ENCODE peak calls at places on chromosomes 13 and 19, in ten cellular contexts. U is psoas muscle, X is tibial artery, E is BE2C, K is PC-9, I is stomach, Z is endodermal cell, O is hepatocyte, R is pancreas, M is upper lobe of right lung. T is an unnamed sample. For H3K4me1, the result is how much of the 10 kb centered on the place peaks cover.

GRCh38 chr19:35757231-35757748 is 461 bp upstream of the HSPB6 start:
- DNase-seq in X (peak), K (no peak), U (peak), O (peak), E (peak), R (no peak), I (peak), M (peak), Z (no peak), T (peak)

GRCh38 chr13:113297370-113297871 is 382 bp downstream of the LAMP1 start:
- DNase-seq in I (no peak), K (no peak), X (no peak), E (peak), U (no peak), Z (no peak), R (peak), M (no peak), O (peak), T (no peak)

GRCh38 chr19:53903055-53903680 is 5.9 kb upstream of the CACNG7 start:
- DNase-seq in O (peak), M (no peak), K (peak), R (no peak), U (no peak), X (no peak), I (no peak), Z (peak), E (no peak), T (no peak)

GRCh38 chr19:41402010-41402409 is 4.4 kb downstream of the BCKDHA start:
- DNase-seq in E (no peak), M (no peak), R (no peak), Z (no peak), U (no peak), I (no peak), K (no peak), O (no peak), X (no peak), T (no peak)

GRCh38 chr19:30587869-30588268 is 215.7 kb downstream of the ZNF536 start:
- DNase-seq in R (no peak), U (no peak), K (no peak), Z (no peak), I (no peak), X (no peak), O (no peak), M (no peak), E (no peak), T (no peak)

GRCh38 chr13:31008400-31009115 is 76.1 kb downstream of the TEX26 start:
- DNase-seq in K (no peak), E (no peak), Z (peak), R (no peak), I (no peak), M (no peak), U (no peak), O (no peak), X (no peak), T (no peak)

GRCh38 chr13:42039457-42039945 is 8.9 kb upstream of the DGKH start:
- DNase-seq in Z (peak), M (no peak), I (no peak), U (no peak), K (no peak), O (no peak), X (no peak), E (no peak), R (no peak), T (no peak)

GRCh38 chr13:113369189-113369588 is 5.3 kb upstream of the GRTP1 start:
- DNase-seq in E (no peak), Z (no peak), K (no peak), O (no peak), I (peak), X (no peak), R (no peak), U (no peak), M (no peak), T (no peak)

GRCh38 chr19:13574933-13575332 is 68.7 kb upstream of the CACNA1A start:
- DNase-seq in I (no peak), O (no peak), U (no peak), K (peak), Z (peak), M (no peak), E (peak), R (no peak), X (no peak), T (no peak)

GRCh38 chr13:101013245-101013644 is 338.6 kb upstream of the TMTC4 start:
- DNase-seq in U (no peak), E (no peak), Z (no peak), O (no peak), R (no peak), X (no peak), K (no peak), M (no peak), I (no peak), T (no peak)

GRCh38 chr19:13781547-13781946 is 7.3 kb downstream of the C19orf53 start:
- DNase-seq in R (no peak), X (peak), U (peak), Z (peak), E (peak), I (peak), K (peak), O (peak), M (peak), T (peak)

GRCh38 chr13:44044544-44045178 is 165.0 kb downstream of the LACC1 start:
- DNase-seq in I (no peak), O (no peak), Z (no peak), E (no peak), M (no peak), K (peak), U (no peak), X (no peak), R (no peak), T (no peak)

GRCh38 chr13:75635101-75635620 is 969 bp upstream of the LMO7 start:
- DNase-seq in R (no peak), K (no peak), Z (no peak), U (no peak), X (no peak), E (no peak), O (peak), I (no peak), M (peak), T (no peak)

GRCh38 chr19:38534574-38534973 is 83.2 kb downstream of the MAP4K1 start:
- DNase-seq in U (no peak), X (no peak), M (no peak), I (no peak), O (no peak), Z (no peak), K (no peak), R (no peak), E (no peak), T (no peak)

GRCh38 chr13:38398810-38399493 is 49.3 kb downstream of the UFM1 start:
- DNase-seq in M (no peak), X (no peak), U (no peak), I (no peak), Z (no peak), E (no peak), R (no peak), K (no peak), O (peak), T (peak)

GRCh38 chr13:70484931-70485330 is 376.7 kb upstream of the KLHL1 start:
- DNase-seq in R (peak), O (no peak), I (no peak), X (no peak), M (no peak), E (no peak), K (no peak), Z (no peak), U (no peak), T (no peak)

GRCh38 chr19:33194884-33195710 is 967 bp downstream of the LRP3 start:
- DNase-seq in E (peak), I (peak), M (peak), Z (peak), R (peak), X (no peak), K (no peak), U (peak), O (peak), T (peak)

GRCh38 chr13:88896466-88896865 is 1225.3 kb downstream of the SLITRK5 start:
- DNase-seq in O (no peak), U (no peak), M (no peak), R (peak), I (no peak), E (no peak), Z (no peak), K (no peak), X (no peak), T (peak)

GRCh38 chr19:9205506-9206113 is 13.8 kb downstream of the OR7D4 start:
- DNase-seq in U (peak), R (peak), Z (peak), I (peak), X (peak), E (peak), M (peak), K (peak), O (peak), T (peak)

GRCh38 chr13:66837246-66837645 is 392.9 kb downstream of the PCDH9 start:
- DNase-seq in K (no peak), U (no peak), X (no peak), E (no peak), I (no peak), R (no peak), Z (no peak), M (no peak), O (no peak), T (no peak)

GRCh38 chr19:44499559-44499958 is 763 bp downstream of the ZNF180 start:
- DNase-seq in I (no peak), R (no peak), Z (no peak), O (no peak), E (no peak), M (no peak), X (no peak), K (no peak), U (no peak), T (no peak)

GRCh38 chr13:35474551-35474950 is 1.9 kb downstream of the MAB21L1 start:
- DNase-seq in K (no peak), E (no peak), O (no peak), U (no peak), R (no peak), X (no peak), I (no peak), M (no peak), Z (no peak), T (no peak)

GRCh38 chr13:40193290-40194203 is 472.9 kb downstream of the FOXO1 start:
- DNase-seq in U (peak), X (peak), Z (no peak), K (no peak), O (no peak), M (no peak), E (no peak), R (no peak), I (no peak), T (no peak)

GRCh38 chr13:42348576-42348975 is 76.6 kb downstream of the AKAP11 start:
- DNase-seq in I (no peak), E (no peak), K (no peak), Z (no peak), X (no peak), M (no peak), R (no peak), O (no peak), U (no peak), T (no peak)

GRCh38 chr19:29831041-29831548 is 19.3 kb downstream of the CCNE1 start:
- DNase-seq in R (no peak), Z (peak), K (peak), E (no peak), O (no peak), M (peak), U (no peak), X (no peak), I (no peak), T (no peak)

GRCh38 chr13:99651016-99651415 is 149.7 kb downstream of the TM9SF2 start:
- DNase-seq in R (no peak), K (no peak), M (no peak), X (no peak), Z (no peak), E (no peak), U (no peak), O (no peak), I (no peak), T (no peak)

GRCh38 chr13:26678330-26678729 is 82.3 kb downstream of the GPR12 start:
- DNase-seq in R (no peak), I (no peak), E (no peak), M (no peak), U (no peak), X (no peak), Z (no peak), O (no peak), K (no peak), T (no peak)
- H3K4me1 ChIP-seq in R (under half), I (under half), E (under half), M (under half), U (under half), X (under half), Z (under half), O (under half), K (under half), T (under half)

GRCh38 chr13:111152836-111153235 is 37.7 kb downstream of the ARHGEF7 start:
- DNase-seq in X (no peak), O (peak), R (no peak), U (no peak), I (no peak), M (no peak), E (no peak), Z (no peak), K (no peak), T (peak)

GRCh38 chr13:111156421-111156820 is 41.3 kb downstream of the ARHGEF7 start:
- DNase-seq in I (no peak), X (no peak), Z (no peak), K (no peak), R (no peak), M (no peak), E (no peak), U (no peak), O (no peak), T (no peak)

GRCh38 chr13:111158136-111158805 is 43.2 kb downstream of the ARHGEF7 start:
- DNase-seq in M (no peak), Z (no peak), X (no peak), E (no peak), K (no peak), R (no peak), O (no peak), U (no peak), I (no peak), T (no peak)

GRCh38 chr13:111153977-111154332 is 38.8 kb downstream of the ARHGEF7 start:
- DNase-seq in U (no peak), Z (no peak), M (no peak), I (no peak), X (peak), O (no peak), R (no peak), E (no peak), K (peak), T (no peak)

GRCh38 chr13:111153279-111153976 is 38.3 kb downstream of the ARHGEF7 start:
- DNase-seq in E (peak), M (peak), R (peak), I (peak), X (peak), K (peak), O (peak), U (peak), Z (peak), T (peak)
- TF ChIP-seq CTCF in E (no peak), M (no peak), R (no peak), I (peak), X (peak), K (no peak), O (peak), U (peak), Z (peak), T (no peak)

DNA sequence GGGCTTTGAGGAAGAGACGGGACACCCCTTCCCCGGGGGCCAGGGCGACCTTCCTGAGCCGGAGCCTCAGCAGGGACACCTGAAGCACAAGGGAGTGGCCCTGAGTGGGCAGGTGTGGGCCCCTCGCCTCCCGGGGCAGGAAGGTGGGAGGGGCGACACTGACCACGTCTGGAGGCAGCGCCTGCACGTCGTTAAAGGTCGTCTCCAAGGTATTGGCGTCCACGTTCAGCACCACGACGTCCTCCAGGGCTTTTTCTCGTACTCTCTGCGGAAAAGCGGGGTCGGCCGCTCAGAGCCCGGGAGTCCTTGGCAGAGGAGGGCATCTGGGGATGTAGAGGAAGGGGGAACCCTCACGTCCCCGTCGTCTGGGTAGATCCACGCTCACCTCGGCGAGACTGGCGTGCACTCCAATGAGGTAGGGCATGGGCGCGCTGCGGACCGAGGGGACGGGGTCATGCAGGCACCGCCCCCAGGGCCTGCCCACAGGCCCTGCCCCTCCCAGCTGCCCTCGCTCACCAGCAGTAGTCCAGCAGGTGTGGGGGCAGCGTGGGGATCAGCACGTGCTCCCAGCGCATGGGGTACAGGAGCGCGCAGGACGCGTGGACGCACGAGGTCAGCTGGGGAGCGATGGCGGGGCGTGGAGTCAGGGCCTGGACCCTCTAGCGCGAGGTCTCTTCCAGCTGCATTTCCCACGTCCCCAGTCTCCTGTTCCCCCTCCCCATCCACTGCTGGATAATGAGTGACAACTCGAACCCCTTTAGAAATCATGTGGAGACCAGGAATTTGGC is 6.1 kb downstream of the DENND1C start:
- DNase-seq in I (no peak), K (no peak), Z (peak), X (no peak), U (peak), M (no peak), R (peak), O (peak), E (no peak), T (peak)
- H3K4me3 ChIP-seq in I (peak), K (no peak), Z (peak), X (no peak), U (peak), M (peak), R (no peak), O (no peak), E (no peak), T (no peak)

GRCh38 chr19:15300533-15301194 is 31.7 kb downstream of the BRD4 start:
- DNase-seq in M (no peak), U (no peak), I (no peak), O (no peak), E (no peak), X (no peak), K (no peak), Z (no peak), R (no peak), T (no peak)
- H3K4me1 ChIP-seq in M (half or more), U (half or more), I (half or more), O (half or more), E (under half), X (half or more), K (half or more), Z (under half), R (under half), T (half or more)

GRCh38 chr13:93246069-93246468 is 19.5 kb downstream of the GPC6 start:
- DNase-seq in Z (no peak), X (no peak), E (no peak), R (no peak), K (no peak), U (no peak), I (no peak), M (no peak), O (no peak), T (no peak)

GRCh38 chr13:93249259-93249917 is 22.8 kb downstream of the GPC6 start:
- DNase-seq in R (no peak), K (no peak), I (no peak), Z (no peak), U (no peak), O (peak), M (no peak), X (no peak), E (no peak), T (no peak)

GRCh38 chr13:93244918-93245280 is 18.3 kb downstream of the GPC6 start:
- DNase-seq in Z (no peak), X (no peak), R (no peak), E (no peak), I (no peak), O (no peak), U (no peak), K (no peak), M (no peak), T (no peak)

GRCh38 chr13:93249918-93250306 is 23.3 kb downstream of the GPC6 start:
- DNase-seq in K (no peak), O (no peak), R (no peak), M (no peak), U (no peak), I (no peak), X (no peak), E (no peak), Z (no peak), T (no peak)

DNA sequence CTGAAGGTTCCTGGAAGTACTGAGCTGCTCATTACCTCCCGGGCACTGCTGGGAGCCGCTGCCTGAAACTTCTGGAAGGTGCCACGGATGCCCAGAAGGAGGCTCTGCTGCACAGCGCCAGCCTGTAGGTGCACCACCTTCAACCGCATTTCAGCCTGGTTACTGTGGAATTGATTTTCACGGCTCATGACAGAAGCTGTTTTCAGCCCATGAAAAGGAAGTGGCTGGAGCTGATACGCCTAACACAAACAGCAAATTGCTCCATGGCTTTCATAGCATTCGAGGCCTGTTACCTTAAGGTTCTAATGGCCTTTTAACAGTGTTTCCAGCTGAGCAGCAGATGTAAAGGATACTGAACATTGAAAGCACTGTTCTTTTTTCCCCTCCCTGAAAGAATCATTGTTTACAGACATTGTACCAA is 22.0 kb downstream of the GPC6 start:
- DNase-seq in K (no peak), R (peak), I (peak), O (peak), U (no peak), Z (peak), M (peak), X (no peak), E (peak), T (no peak)
- TF ChIP-seq CTCF in K (no peak), R (peak), I (no peak), O (peak), U (no peak), Z (peak), M (peak), X (peak), E (peak), T (no peak)

GRCh38 chr13:47904891-47905290 is 96.2 kb downstream of the SUCLA2 start:
- DNase-seq in U (no peak), I (no peak), Z (no peak), X (no peak), R (no peak), E (no peak), M (no peak), O (no peak), K (no peak), T (no peak)

GRCh38 chr13:47908200-47908902 is 92.7 kb downstream of the SUCLA2 start:
- DNase-seq in X (no peak), U (no peak), M (no peak), I (no peak), E (no peak), Z (no peak), K (peak), O (no peak), R (no peak), T (no peak)

GRCh38 chr13:47901451-47901850 is 99.6 kb downstream of the SUCLA2 start:
- DNase-seq in I (no peak), M (no peak), X (no peak), R (no peak), O (no peak), K (no peak), Z (peak), E (no peak), U (no peak), T (no peak)

GRCh38 chr13:47904239-47904638 is 96.8 kb downstream of the SUCLA2 start:
- DNase-seq in E (no peak), X (no peak), U (no peak), K (no peak), M (no peak), I (no peak), Z (no peak), R (no peak), O (no peak), T (no peak)

DNA sequence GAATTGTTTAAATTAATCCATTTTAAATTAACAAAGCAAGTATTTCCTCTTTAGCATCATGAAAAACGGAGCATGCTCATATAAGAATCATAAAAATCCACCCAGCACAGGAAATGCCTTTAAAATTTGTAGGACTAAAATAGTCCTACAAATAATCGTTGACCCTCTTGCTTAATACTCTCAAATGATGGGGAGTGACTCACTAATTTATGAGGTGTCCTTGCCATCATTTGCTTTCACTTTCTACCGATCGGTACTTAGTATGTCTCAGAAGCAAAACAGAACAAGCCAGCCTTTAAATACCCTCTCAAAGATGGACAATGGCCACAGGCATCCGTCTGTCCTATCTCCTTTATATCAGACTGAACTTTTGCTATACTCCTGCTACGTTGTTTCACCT is 97.2 kb downstream of the SUCLA2 start:
- DNase-seq in X (no peak), I (no peak), U (no peak), R (no peak), K (no peak), E (no peak), O (no peak), Z (no peak), M (no peak), T (no peak)
- H3K4me3 ChIP-seq in X (peak), I (no peak), U (no peak), R (no peak), K (peak), E (no peak), O (no peak), Z (no peak), M (peak), T (no peak)

T was measured in mucosa of descending colon.